ENCODE peak calls at places on chromosome 4, in nine cellular contexts. I is PC-3, W is fibroblast of lung, Z is MM.1S, F is PC-9, T is OCI-LY7, J is IMR-90, M is astrocyte, R is GM23338. X is an unnamed sample.
A peak's percentile ranks its signal among the peaks of the same experiment; 100 is the strongest.

GRCh38 chr4:162644346-162644745 is 480.5 kb upstream of the FSTL5 start:
- DNase-seq in I (no peak), R (no peak), M (peak; percentile 86), F (no peak), J (no peak), T (no peak), W (no peak), Z (no peak), X (no peak)

GRCh38 chr4:73170518-73171198 is 87.9 kb downstream of the ANKRD17 start:
- DNase-seq in R (no peak), J (no peak), Z (no peak), W (no peak), T (no peak), F (peak; percentile 65), M (no peak), I (peak; percentile 93), X (no peak)

GRCh38 chr4:74654230-74654681 is 140.1 kb downstream of the BTC start:
- DNase-seq in R (no peak), I (peak; percentile 92), M (peak; percentile 67), J (peak; percentile 43), T (no peak), W (no peak), F (peak; percentile 21), Z (no peak), X (peak; percentile 88)

GRCh38 chr4:121784975-121785374 is 16.1 kb upstream of the EXOSC9 start:
- DNase-seq in Z (no peak), M (peak; percentile 97), F (peak; percentile 60), T (no peak), W (peak; percentile 89), I (peak; percentile 77), J (peak; percentile 97), R (no peak), X (no peak)

GRCh38 chr4:118193421-118193820 is 159.1 kb downstream of the NDST3 start:
- DNase-seq in M (no peak), W (no peak), J (no peak), Z (no peak), I (no peak), F (no peak), T (no peak), R (no peak), X (no peak)

GRCh38 chr4:31045724-31046318 is 325.7 kb downstream of the PCDH7 start:
- DNase-seq in T (peak; percentile 31), M (peak; percentile 6), W (peak; percentile 47), I (peak; percentile 65), F (peak; percentile 31), J (peak; percentile 24), Z (peak; percentile 35), R (peak; percentile 65), X (peak; percentile 32)

GRCh38 chr4:150224896-150225591 is 146.8 kb downstream of the DCLK2 start:
- DNase-seq in F (no peak), T (no peak), M (peak; percentile 97), J (peak; percentile 99), W (peak; percentile 93), R (peak; percentile 58), I (peak; percentile 55), Z (no peak), X (no peak)

GRCh38 chr4:71206763-71207162 is 132.1 kb upstream of the SLC4A4 start:
- DNase-seq in F (no peak), J (peak; percentile 93), R (no peak), W (peak; percentile 74), T (no peak), I (peak; percentile 13), Z (no peak), M (peak; percentile 92), X (no peak)

GRCh38 chr4:189787216-189788031 is 153.2 kb upstream of the FRG1 start:
- DNase-seq in M (no peak), J (no peak), T (no peak), F (no peak), R (no peak), I (no peak), W (peak; percentile 29), Z (no peak), X (no peak)

GRCh38 chr4:40228497-40229365 is 31.9 kb downstream of the RHOH start:
- DNase-seq in Z (peak; percentile 55), F (no peak), M (no peak), T (no peak), J (no peak), W (no peak), I (peak; percentile 21), R (peak; percentile 74), X (no peak)

GRCh38 chr4:159018062-159018629 is 84.7 kb upstream of the RAPGEF2 start:
- DNase-seq in F (no peak), J (no peak), I (no peak), M (no peak), R (no peak), W (no peak), Z (no peak), T (peak; percentile 44), X (no peak)

GRCh38 chr4:95317124-95317820 is 231.5 kb downstream of the UNC5C start:
- DNase-seq in R (peak; percentile 3), F (no peak), T (no peak), M (no peak), I (no peak), J (no peak), Z (no peak), W (no peak), X (no peak)

GRCh38 chr4:38647096-38647819 is 16.7 kb upstream of the KLF3 start:
- DNase-seq in T (no peak), I (no peak), J (no peak), Z (no peak), W (no peak), M (no peak), R (no peak), F (no peak), X (no peak)

GRCh38 chr4:99305638-99306380 is 15.0 kb upstream of the ADH1A start:
- DNase-seq in J (no peak), F (no peak), W (peak; percentile 47), R (no peak), I (no peak), M (no peak), Z (no peak), T (no peak), X (no peak)

GRCh38 chr4:186726440-186727148 is 2.9 kb upstream of the FAT1 start:
- DNase-seq in Z (peak; percentile 62), M (peak; percentile 71), W (peak; percentile 79), T (no peak), R (peak; percentile 87), I (peak; percentile 68), J (peak; percentile 80), F (peak; percentile 80), X (peak; percentile 93)

GRCh38 chr4:186728631-186729271 is 5.1 kb upstream of the FAT1 start:
- DNase-seq in I (peak; percentile 88), M (peak; percentile 61), W (no peak), F (no peak), R (peak; percentile 32), Z (no peak), T (no peak), J (no peak), X (no peak)

GRCh38 chr4:186727977-186728519 is 4.4 kb upstream of the FAT1 start:
- DNase-seq in T (no peak), I (peak; percentile 40), Z (no peak), W (peak; percentile 56), J (no peak), R (peak; percentile 56), F (peak; percentile 20), M (no peak), X (peak; percentile 35)

GRCh38 chr4:186726150-186726439 is 2.4 kb upstream of the FAT1 start:
- DNase-seq in J (no peak), M (no peak), I (no peak), F (no peak), Z (no peak), T (no peak), R (no peak), W (no peak), X (no peak)

DNA sequence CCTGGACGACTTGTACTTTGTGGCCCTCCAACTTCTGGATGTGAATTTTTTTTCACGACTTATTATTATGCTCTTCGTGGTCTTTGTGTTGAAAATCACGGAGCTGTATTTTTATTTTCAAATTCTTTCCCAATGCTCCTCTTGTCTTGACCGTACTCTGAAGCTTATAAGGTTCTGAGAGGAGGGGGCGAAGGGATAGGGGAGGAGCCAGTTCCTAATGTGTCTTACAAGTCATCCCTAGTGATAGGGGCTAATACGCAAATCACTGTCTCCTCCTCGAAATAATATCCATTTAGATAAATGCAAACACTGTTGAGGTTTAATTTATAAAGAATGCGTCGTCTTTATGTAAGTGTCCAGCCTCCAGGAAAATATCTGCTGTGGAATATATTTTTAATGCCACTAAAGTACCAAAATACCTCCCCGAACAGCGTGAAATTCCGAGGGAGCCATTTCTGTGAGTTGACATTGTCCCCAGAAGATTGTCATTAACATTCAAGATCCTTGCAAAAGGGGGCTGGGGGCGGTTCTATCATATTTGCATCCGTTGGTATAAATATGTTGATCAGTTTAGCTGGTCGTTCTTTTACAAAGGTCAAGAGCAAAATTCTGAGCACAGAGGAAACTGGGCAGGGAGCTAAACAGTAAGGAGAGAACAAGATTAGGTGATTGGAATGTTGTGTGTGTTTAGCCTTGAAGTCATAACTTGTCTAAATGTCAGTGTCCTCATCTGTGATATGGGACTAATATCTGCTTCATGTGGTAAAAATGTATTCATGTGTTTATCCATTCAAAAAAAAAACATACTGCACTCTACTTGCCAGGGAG is 3.7 kb upstream of the FAT1 start:
- DNase-seq in J (peak; percentile 47), W (no peak), R (peak; percentile 59), F (no peak), M (peak; percentile 36), T (no peak), Z (no peak), I (peak; percentile 15), X (no peak)
- TF ChIP-seq CTCF in J (no peak), W (no peak), R (no peak), F (no peak), M (no peak), T (no peak), Z (no peak), I (no peak), X (no peak)

GRCh38 chr4:1952719-1953118 is 56.1 kb downstream of the NELFA start:
- DNase-seq in I (no peak), W (no peak), Z (no peak), R (no peak), J (no peak), M (no peak), F (no peak), T (no peak), X (no peak)
- H3K36me3 ChIP-seq in I (peaks cover 14% of the 10 kb centered on the region), W (peaks cover 28% of the 10 kb centered on the region), Z (peaks cover 11% of the 10 kb centered on the region), R (peaks cover 7% of the 10 kb centered on the region), J (peaks cover 33% of the 10 kb centered on the region), M (peaks cover 22% of the 10 kb centered on the region), F (no peaks in the 10 kb centered on the region), T (peaks cover 91% of the 10 kb centered on the region), X (no peaks in the 10 kb centered on the region)

DNA sequence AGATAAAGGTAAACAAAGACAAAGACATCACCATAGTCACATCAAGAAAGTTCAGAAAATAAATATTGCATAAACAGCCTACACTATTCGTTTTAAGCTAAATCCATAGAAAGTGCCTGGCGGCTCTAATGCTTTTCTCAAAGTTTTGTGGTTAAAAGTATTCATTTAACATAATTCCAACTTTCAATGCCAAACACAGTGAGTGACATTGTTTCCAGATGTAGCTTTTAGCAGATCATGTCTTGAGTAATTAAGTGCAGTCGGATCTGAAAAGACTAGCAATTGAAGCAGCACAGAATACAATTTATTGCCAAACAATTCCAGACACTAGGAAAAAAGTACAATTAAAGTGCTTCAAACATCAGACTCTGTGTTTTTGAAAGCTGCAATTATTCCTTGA is 287.1 kb upstream of the ADGRL3 start:
- DNase-seq in W (peak; percentile 16), R (no peak), M (no peak), F (no peak), Z (no peak), T (no peak), J (no peak), I (no peak), X (peak; percentile 14)
- H2AFZ ChIP-seq in W (no peak overlapping the region), R (no peak overlapping the region), M (no peak overlapping the region), F (no peak overlapping the region), Z (no peak overlapping the region), T (no peak overlapping the region), J (no peak overlapping the region), I (no peak overlapping the region), X (no peak overlapping the region)

GRCh38 chr4:41957634-41958033 is 22.4 kb downstream of the TMEM33 start:
- DNase-seq in I (peak; percentile 26), W (peak; percentile 17), J (peak; percentile 5), R (peak; percentile 82), M (no peak), T (peak; percentile 63), F (no peak), Z (peak; percentile 21), X (peak; percentile 10)
- TF ChIP-seq CTCF in I (peak; percentile 52), W (peak; percentile 30), J (peak; percentile 31), R (peak; percentile 87), M (peak; percentile 13), T (peak; percentile 81), F (peak; percentile 49), Z (peak; percentile 46), X (peak; percentile 36)

X was measured in hepatocyte.